ENCODE peak calls at places on chromosomes 16 and 17, in nine cellular contexts. S, G, D, L, R, T, Q, J and B are unnamed samples.

GRCh38 chr17:47862621-47863440 is 11.9 kb upstream of the SP6 start:
- DNase-seq in Q (no peak), R (peak), T (peak), S (no peak), D (no peak), G (no peak), L (no peak), J (no peak), B (no peak)

GRCh38 chr16:86455609-86456008 is 54.7 kb upstream of the FOXF1 start:
- DNase-seq in Q (no peak), G (no peak), J (no peak), L (no peak), D (no peak), R (no peak), S (no peak), T (no peak), B (no peak)

GRCh38 chr16:72189865-72190371 is 18.0 kb upstream of the PMFBP1 start:
- DNase-seq in T (peak), S (no peak), L (no peak), Q (no peak), R (peak), D (no peak), J (no peak), G (no peak), B (no peak)

GRCh38 chr16:87246269-87247065 is 70.7 kb downstream of the C16orf95 start:
- DNase-seq in S (no peak), G (no peak), L (no peak), Q (no peak), D (no peak), T (no peak), J (no peak), R (no peak), B (no peak)

GRCh38 chr17:36614974-36615373 is 13.6 kb downstream of the MRM1 start:
- DNase-seq in D (no peak), L (no peak), R (no peak), Q (no peak), G (no peak), S (no peak), J (no peak), T (no peak), B (no peak)

GRCh38 chr17:13474073-13474800 is 127.5 kb downstream of the HS3ST3A1 start:
- DNase-seq in Q (no peak), R (no peak), L (no peak), D (no peak), G (no peak), T (no peak), S (no peak), J (no peak), B (no peak)

GRCh38 chr17:39359994-39360393 is 41.4 kb downstream of the FBXL20 start:
- DNase-seq in T (no peak), S (no peak), D (no peak), J (no peak), Q (no peak), L (no peak), R (no peak), G (no peak), B (no peak)

GRCh38 chr16:23959069-23959800 is 123.5 kb downstream of the PRKCB start:
- DNase-seq in J (no peak), T (no peak), R (no peak), D (no peak), L (no peak), Q (no peak), S (no peak), G (no peak), B (peak)

GRCh38 chr16:72860726-72861562 is 187.0 kb downstream of the ZFHX3 start:
- DNase-seq in J (no peak), L (no peak), R (no peak), T (no peak), G (no peak), Q (no peak), D (no peak), S (no peak), B (no peak)

GRCh38 chr16:88856122-88856827 is 472 bp downstream of the GALNS start:
- DNase-seq in G (no peak), T (no peak), Q (no peak), J (peak), R (no peak), D (peak), S (no peak), L (no peak), B (no peak)

GRCh38 chr17:58666858-58667267 is 25.0 kb downstream of the TEX14 start:
- DNase-seq in D (peak), Q (peak), S (no peak), G (peak), R (no peak), T (no peak), L (peak), J (no peak), B (peak)

GRCh38 chr17:29617481-29618271 is 5.0 kb downstream of the CORO6 start:
- DNase-seq in S (peak), D (peak), L (peak), J (peak), R (peak), Q (peak), T (peak), G (peak), B (peak)